ENCODE peak calls at places on chromosomes 7 and 10, in five cellular contexts. N, Q, O, G and U are unnamed samples.
A peak's percentile ranks its signal among the peaks of the same experiment; 100 is the strongest.

GRCh38 chr10:69684020-69684980 is 54.3 kb downstream of the FAM241B start:
- DNase-seq in N (peak; percentile 89), Q (peak; percentile 23), O (no peak), G (peak; percentile 83), U (peak; percentile 52)

GRCh38 chr7:77352688-77353406 is 63.3 kb downstream of the GSAP start:
- DNase-seq in N (no peak), Q (no peak), O (no peak), G (no peak), U (no peak)

GRCh38 chr10:3542185-3542611 is 242.8 kb downstream of the KLF6 start:
- DNase-seq in N (no peak), Q (peak; percentile 81), O (no peak), G (no peak), U (peak; percentile 95)

GRCh38 chr7:98970805-98971204 is 92.5 kb downstream of the TRRAP start:
- DNase-seq in N (no peak), Q (no peak), O (no peak), G (no peak), U (no peak)

GRCh38 chr7:82481499-82482097 is 38.0 kb upstream of the CACNA2D1 start:
- DNase-seq in N (no peak), Q (peak; percentile 46), O (no peak), G (no peak), U (peak; percentile 58)

GRCh38 chr7:832292-832967 is at the start of gene SUN1:
- DNase-seq in N (no peak), Q (peak; percentile 81), O (no peak), G (peak; percentile 82), U (peak; percentile 85)

GRCh38 chr7:150828384-150828783 is 23.9 kb upstream of the AOC1 start:
- DNase-seq in N (no peak), Q (no peak), O (no peak), G (no peak), U (no peak)

GRCh38 chr7:13279854-13280435 is 592.5 kb downstream of the ARL4A start:
- DNase-seq in N (no peak), Q (peak; percentile 58), O (no peak), G (no peak), U (peak; percentile 55)

GRCh38 chr7:37009282-37009681 is 285.0 kb upstream of the AOAH start:
- DNase-seq in N (no peak), Q (no peak), O (no peak), G (no peak), U (no peak)

DNA sequence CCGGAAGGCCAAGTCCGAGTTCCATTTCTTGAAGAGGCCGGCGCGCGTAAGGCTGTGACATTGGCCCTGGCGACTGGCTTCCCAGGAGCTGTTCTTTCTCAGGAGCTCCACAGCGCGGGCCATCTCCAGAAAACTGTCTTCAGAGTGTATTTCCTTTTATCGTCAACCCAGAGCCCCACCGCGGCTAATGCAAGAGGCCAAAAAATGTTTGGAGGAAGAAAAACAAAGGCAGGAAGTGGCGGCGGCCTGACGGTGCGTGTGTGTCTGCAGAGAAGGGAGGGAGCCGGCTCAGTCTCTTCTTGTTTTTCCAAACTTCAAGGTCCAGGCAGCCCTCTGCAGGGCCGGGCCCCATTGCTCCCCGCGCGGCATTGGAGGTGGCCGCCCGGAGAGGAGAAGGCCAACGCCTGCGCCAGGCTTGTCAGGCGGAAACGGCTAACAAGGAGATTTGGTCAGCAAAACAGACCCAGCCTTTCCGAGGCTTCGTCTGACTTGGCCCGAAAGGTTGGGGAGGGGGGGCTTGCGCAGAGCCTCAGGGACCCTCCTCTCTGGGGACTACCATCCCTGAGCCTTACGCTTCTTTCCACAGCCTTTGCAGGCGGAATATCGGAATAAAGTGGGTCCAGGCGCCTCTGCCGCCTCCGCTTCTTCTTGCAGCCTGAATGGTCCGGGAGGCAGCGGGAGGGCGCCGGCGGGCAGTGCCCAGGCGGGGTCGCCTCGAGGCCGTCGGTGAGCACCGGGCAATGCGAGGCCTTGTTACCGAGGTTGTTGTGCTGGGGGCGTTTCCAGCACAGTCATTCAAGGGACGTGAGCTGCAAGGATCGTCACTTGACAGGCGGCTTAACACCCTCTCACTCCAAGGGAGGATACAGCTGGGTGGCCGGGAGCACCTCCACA is 3.9 kb upstream of the HOXA11 start:
- DNase-seq in N (no peak), Q (no peak), O (no peak), G (no peak), U (no peak)
- TF ChIP-seq CTCF in N (no peak), Q (no peak), O (no peak), G (no peak), U (no peak)

GRCh38 chr7:95919574-95919973 is 147.2 kb downstream of the DYNC1I1 start:
- DNase-seq in N (no peak), Q (no peak), O (no peak), G (no peak), U (no peak)
- TF ChIP-seq CTCF in N (peak; percentile 16), Q (peak; percentile 16), O (peak; percentile 11), G (no peak), U (peak; percentile 31)

GRCh38 chr7:49001610-49002033 is 77.3 kb downstream of the CDC14C start:
- DNase-seq in N (no peak), Q (no peak), O (no peak), G (peak; percentile 56), U (peak; percentile 2)
- TF ChIP-seq CTCF in N (peak; percentile 30), Q (peak; percentile 45), O (peak; percentile 23), G (peak; percentile 45), U (peak; percentile 17)

DNA sequence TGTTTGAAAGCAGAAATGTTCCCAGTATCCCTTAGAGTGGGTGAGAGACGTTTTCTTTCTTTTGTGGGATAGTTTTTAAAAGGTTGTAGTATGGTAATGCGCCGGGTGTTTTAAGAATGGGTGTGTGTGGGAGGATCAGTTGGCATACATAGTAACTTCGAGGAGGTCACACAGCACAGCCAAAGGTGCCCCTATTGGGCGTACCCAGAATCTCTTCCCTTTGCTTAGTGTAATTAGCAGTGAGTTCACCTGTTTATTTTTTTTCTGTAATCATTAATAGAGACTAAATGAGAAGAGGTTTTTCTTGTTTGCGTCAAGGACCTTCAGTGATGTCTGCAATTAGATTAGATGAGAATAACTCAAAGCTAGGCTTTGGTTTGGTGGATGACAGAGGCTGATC is 1.5 kb downstream of the PLEKHA8 start:
- DNase-seq in N (no peak), Q (no peak), O (no peak), G (peak; percentile 52), U (no peak)
- TF ChIP-seq CTCF in N (no peak), Q (no peak), O (no peak), G (peak; percentile 30), U (no peak)

GRCh38 chr10:58177362-58177947 is 90.2 kb downstream of the IPMK start:
- DNase-seq in N (no peak), Q (peak; percentile 49), O (no peak), G (no peak), U (peak; percentile 36)

GRCh38 chr10:58178811-58179210 is 88.9 kb downstream of the IPMK start:
- DNase-seq in N (no peak), Q (peak; percentile 9), O (no peak), G (no peak), U (peak; percentile 31)

GRCh38 chr10:58175990-58176910 is 91.4 kb downstream of the IPMK start:
- DNase-seq in N (no peak), Q (peak; percentile 31), O (no peak), G (no peak), U (peak; percentile 28)

GRCh38 chr10:58180633-58181032 is 87.1 kb downstream of the IPMK start:
- DNase-seq in N (no peak), Q (no peak), O (no peak), G (peak; percentile 46), U (no peak)

DNA sequence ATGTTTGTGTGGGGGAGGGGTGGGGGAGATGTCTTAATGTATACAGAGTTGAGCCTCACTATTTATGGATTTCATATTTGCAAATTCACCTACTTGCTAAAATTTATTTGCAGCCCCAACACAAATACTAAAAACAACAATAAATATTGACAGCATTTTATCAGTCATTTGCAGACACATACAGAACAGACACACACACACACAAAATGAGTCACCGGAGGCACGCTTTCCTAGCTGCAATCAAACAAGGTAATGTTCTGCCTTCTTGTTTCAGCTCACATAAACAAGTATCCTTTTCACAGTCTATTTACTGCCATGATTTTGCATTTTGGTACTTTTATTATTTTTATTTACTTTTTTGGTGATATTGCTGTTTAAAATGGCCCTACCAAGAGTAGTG is 88.5 kb downstream of the IPMK start:
- DNase-seq in N (no peak), Q (peak; percentile 5), O (no peak), G (peak; percentile 29), U (peak; percentile 41)
- TF ChIP-seq CTCF in N (no peak), Q (no peak), O (no peak), G (no peak), U (no peak)